ENCODE peak calls at places on chromosome 15, in six cellular contexts. Q, O, D, K, A and Z are unnamed samples. For H3K4me1, the result is how much of the 10 kb centered on the place peaks cover.

GRCh38 chr15:75650908-75651809 is 3.4 kb downstream of the SNX33 start:
- DNase-seq in D (no peak), Q (peak), A (no peak), K (peak), O (no peak), Z (no peak)

GRCh38 chr15:29533667-29534066 is 264.0 kb upstream of the NSMCE3 start:
- DNase-seq in O (peak), D (no peak), Q (no peak), A (no peak), K (no peak), Z (no peak)

GRCh38 chr15:41558400-41559238 is at the start of gene TYRO3:
- DNase-seq in D (peak), O (peak), Q (peak), A (peak), K (peak), Z (peak)

GRCh38 chr15:60899322-60899966 is 329.7 kb downstream of the RORA start:
- DNase-seq in K (no peak), O (no peak), A (no peak), Q (no peak), D (no peak), Z (no peak)

GRCh38 chr15:70504305-70504951 is 258.9 kb downstream of the UACA start:
- DNase-seq in D (no peak), K (peak), A (peak), Q (peak), O (no peak), Z (peak)

GRCh38 chr15:64809649-64810498 is 15.6 kb downstream of the PIF1 start:
- DNase-seq in D (peak), O (peak), A (peak), K (peak), Q (peak), Z (peak)

GRCh38 chr15:66789029-66790025 is 87.3 kb downstream of the SMAD6 start:
- DNase-seq in A (peak), O (peak), D (no peak), Q (peak), K (peak), Z (no peak)

GRCh38 chr15:59516655-59517461 is 78.9 kb downstream of the FAM81A start:
- DNase-seq in Q (no peak), D (no peak), K (no peak), A (no peak), O (no peak), Z (no peak)

GRCh38 chr15:94033683-94034020 is 197.7 kb upstream of the MCTP2 start:
- DNase-seq in D (no peak), Q (no peak), A (no peak), O (no peak), K (no peak), Z (no peak)

GRCh38 chr15:89132611-89133242 is 44.5 kb downstream of the ABHD2 start:
- DNase-seq in O (no peak), A (no peak), D (no peak), Q (no peak), K (no peak), Z (no peak)

GRCh38 chr15:39232512-39232911 is 348.4 kb upstream of the THBS1 start:
- DNase-seq in Q (peak), O (no peak), A (peak), D (no peak), K (peak), Z (peak)

GRCh38 chr15:27410986-27411385 is 440.0 kb downstream of the GABRG3 start:
- DNase-seq in O (no peak), Q (no peak), K (no peak), A (no peak), D (no peak), Z (no peak)

GRCh38 chr15:52936489-52936888 is 146.4 kb upstream of the ONECUT1 start:
- DNase-seq in Q (no peak), K (no peak), O (no peak), D (no peak), A (no peak), Z (no peak)

GRCh38 chr15:44736261-44736765 is at the start of gene TRIM69:
- DNase-seq in O (no peak), Q (no peak), D (no peak), K (no peak), A (no peak), Z (no peak)

GRCh38 chr15:48411971-48412591 is 80.9 kb downstream of the DUT start:
- DNase-seq in A (peak), Q (no peak), O (no peak), K (peak), D (no peak), Z (no peak)

GRCh38 chr15:68704496-68705021 is 116.1 kb downstream of the ANP32A start:
- DNase-seq in D (peak), Q (peak), K (peak), O (no peak), A (no peak), Z (no peak)

GRCh38 chr15:87672309-87672897 is 584.1 kb downstream of the NTRK3 start:
- DNase-seq in O (peak), D (peak), K (peak), Q (peak), A (peak), Z (peak)

GRCh38 chr15:28969511-28970085 is 83.8 kb downstream of the APBA2 start:
- DNase-seq in A (no peak), O (no peak), K (no peak), Q (no peak), D (no peak), Z (no peak)

GRCh38 chr15:39279331-39279730 is 301.5 kb upstream of the THBS1 start:
- DNase-seq in Q (peak), O (no peak), A (peak), K (no peak), D (no peak), Z (no peak)

GRCh38 chr15:27530994-27531393 is 560.0 kb downstream of the GABRG3 start:
- DNase-seq in O (no peak), Q (no peak), K (no peak), D (no peak), A (no peak), Z (no peak)

GRCh38 chr15:95584088-95584487 is 746.4 kb upstream of the NR2F2 start:
- DNase-seq in K (peak), Q (no peak), A (no peak), O (no peak), D (no peak), Z (no peak)

DNA sequence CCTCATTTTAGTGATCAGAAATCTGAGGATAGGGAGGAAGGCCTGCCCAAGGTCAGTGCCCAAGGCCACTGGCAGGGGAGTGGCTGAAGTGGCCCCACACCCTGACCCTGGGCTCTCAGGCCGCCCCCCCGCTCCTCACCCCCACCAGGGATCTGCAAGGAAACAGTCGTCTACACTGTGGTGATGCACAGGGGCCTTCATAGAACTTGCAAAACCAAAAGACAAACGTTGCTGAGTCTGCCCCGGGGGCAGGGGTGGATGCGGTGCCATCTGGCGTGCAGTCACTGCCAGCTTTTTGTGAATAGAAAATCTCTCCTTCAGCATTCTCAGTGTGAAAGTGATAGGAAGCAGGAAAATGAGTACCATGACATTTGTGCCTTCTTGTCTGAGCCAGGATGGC is 41.3 kb downstream of the WHAMM start:
- DNase-seq in O (peak), Q (no peak), A (peak), K (no peak), D (no peak), Z (no peak)
- H3K9ac ChIP-seq in O (no peak), Q (no peak), A (no peak), K (no peak), D (no peak), Z (no peak)

GRCh38 chr15:55253580-55253979 is 36.0 kb downstream of the RAB27A start:
- DNase-seq in A (peak), Q (peak), O (no peak), D (no peak), K (peak), Z (peak)
- H3K4me1 ChIP-seq in A (under half), Q (under half), O (under half), D (under half), K (under half), Z (under half)

DNA sequence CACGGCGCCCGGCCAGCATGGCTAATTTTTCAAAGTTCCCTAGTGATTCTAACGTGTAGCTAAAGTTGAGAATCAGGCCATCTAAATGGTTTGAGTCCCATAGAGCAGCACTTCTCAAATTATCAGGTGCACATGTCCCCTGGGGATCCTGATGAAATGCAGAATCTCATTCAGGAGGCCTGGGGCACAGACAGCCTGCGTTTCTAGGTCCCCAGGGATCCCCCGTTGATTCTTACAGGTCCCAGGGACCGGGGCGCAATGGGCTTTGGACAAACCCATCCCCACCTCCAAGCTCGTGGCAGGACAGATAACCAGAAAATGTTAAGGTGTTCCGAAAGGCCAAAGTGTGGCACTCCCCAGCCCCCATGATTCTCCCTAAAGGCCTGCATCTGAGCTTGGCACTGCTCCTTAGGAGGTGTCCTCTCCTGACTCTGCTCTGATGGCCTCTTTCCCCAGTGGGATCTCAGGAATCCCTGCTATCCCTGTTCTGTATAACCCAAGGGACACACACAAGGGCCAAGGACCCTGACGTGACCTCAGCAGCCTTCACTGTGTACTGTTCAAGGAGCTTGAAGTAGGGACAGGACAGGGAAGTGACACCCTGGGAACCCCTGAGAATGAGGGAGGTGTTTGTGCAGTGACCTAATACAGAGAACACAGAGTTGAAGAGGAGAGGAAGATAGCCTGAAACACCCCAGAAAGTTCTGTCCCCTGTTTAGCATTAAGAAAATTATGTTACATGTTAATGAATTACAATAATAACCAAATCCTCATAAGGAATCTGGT is 8.0 kb downstream of the LRRK1 start:
- DNase-seq in A (no peak), O (no peak), K (no peak), D (no peak), Q (no peak), Z (no peak)
- H3K9ac ChIP-seq in A (no peak), O (no peak), K (no peak), D (no peak), Q (no peak), Z (no peak)

DNA sequence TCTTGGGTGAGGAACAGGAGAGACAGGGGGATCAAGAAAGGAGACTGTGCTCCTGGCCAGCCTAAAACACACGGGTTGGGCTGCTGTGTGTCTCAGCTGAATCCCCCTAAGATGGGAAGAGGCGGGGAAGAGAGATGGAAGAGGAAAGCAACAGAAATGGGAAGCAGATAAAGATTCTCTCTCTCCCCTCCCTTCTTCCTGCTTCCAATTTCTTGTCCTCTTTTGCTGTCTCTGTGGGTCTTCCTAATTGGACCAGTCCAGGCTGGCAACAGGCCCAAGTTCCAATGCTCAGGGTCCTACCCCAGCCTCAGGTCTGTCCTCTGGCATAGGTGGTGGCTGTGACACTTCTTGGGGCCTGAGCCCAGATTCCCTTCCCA is 7.1 kb downstream of the ISLR2 start:
- DNase-seq in D (no peak), A (no peak), Q (no peak), O (no peak), K (no peak), Z (no peak)
- H3K4me1 ChIP-seq in D (under half), A (under half), Q (under half), O (under half), K (under half), Z (under half)